ENCODE peak calls at places on chromosomes 12 and 14, in six cellular contexts. S is cardiac muscle cell, Y is transverse colon, U is HCT116, I is mucosa of descending colon, Z is brain microvascular endothelial cell. F is an unnamed sample.
A peak's percentile ranks its signal among the peaks of the same experiment; 100 is the strongest.

GRCh38 chr12:47744005-47744651 is 14.6 kb downstream of the RAPGEF3 start:
- DNase-seq in S (no peak), Z (no peak), U (peak; percentile 75), Y (peak; percentile 83), I (peak; percentile 92), F (no peak)

GRCh38 chr14:52283099-52283498 is 15.6 kb downstream of the PTGDR start:
- DNase-seq in Z (no peak), Y (no peak), I (no peak), S (no peak), U (no peak), F (no peak)

GRCh38 chr12:107442593-107442992 is 243.0 kb upstream of the PWP1 start:
- DNase-seq in U (no peak), S (peak; percentile 2), Z (no peak), Y (no peak), I (no peak), F (no peak)

GRCh38 chr12:52280319-52280795 is 5.9 kb downstream of the KRT86 start:
- DNase-seq in Y (peak; percentile 58), Z (peak; percentile 83), S (peak; percentile 97), I (peak; percentile 13), U (peak; percentile 93), F (no peak)

GRCh38 chr12:96047621-96048211 is 12.3 kb upstream of the LTA4H start:
- DNase-seq in Y (peak; percentile 21), I (peak; percentile 43), Z (no peak), U (peak; percentile 93), S (peak; percentile 63), F (no peak)

GRCh38 chr12:8692573-8692972 is 5.2 kb upstream of the RIMKLB start:
- DNase-seq in Z (peak; percentile 29), S (peak; percentile 71), U (no peak), Y (peak; percentile 45), I (peak; percentile 48), F (no peak)

GRCh38 chr14:89621009-89621421 is 204.0 kb upstream of the FOXN3 start:
- DNase-seq in I (no peak), S (no peak), Y (no peak), U (no peak), Z (no peak), F (peak; percentile 41)

GRCh38 chr12:5798242-5799015 is 146.6 kb downstream of the ANO2 start:
- DNase-seq in U (no peak), I (no peak), S (no peak), Y (no peak), Z (no peak), F (no peak)

GRCh38 chr14:100620437-100621100 is 33.4 kb upstream of the BEGAIN start:
- DNase-seq in S (no peak), U (no peak), I (no peak), Y (peak; percentile 5), Z (no peak), F (no peak)

DNA sequence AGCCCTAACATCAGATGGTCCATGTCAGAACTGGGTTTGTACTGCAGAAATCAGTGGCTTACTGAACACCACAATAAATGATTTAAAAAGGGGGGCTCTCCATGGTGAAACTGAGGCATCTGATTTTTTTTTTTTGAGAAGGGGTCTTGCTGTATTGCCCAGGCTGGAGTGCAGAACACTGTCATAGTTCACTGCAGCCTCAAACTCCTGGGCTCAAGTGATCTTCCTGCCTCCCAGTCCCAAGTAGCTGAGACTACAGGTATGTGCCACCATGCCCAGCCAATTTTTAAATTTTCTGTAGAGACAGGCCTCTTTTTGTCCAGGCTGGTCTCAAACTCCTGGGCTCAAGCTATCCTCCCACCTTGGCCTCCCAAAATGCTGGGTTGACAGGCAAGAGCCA is 57.4 kb downstream of the RFLNA start:
- DNase-seq in I (no peak), U (no peak), Y (no peak), Z (no peak), S (no peak), F (no peak)
- H3K36me3 ChIP-seq in I (no peaks in the 10 kb centered on the region), U (peaks cover 16% of the 10 kb centered on the region), Y (no peaks in the 10 kb centered on the region), Z (peaks cover 99% of the 10 kb centered on the region), S (peaks cover 33% of the 10 kb centered on the region), F (peaks cover 72% of the 10 kb centered on the region)

GRCh38 chr14:55160989-55161388 is 30.4 kb downstream of the DLGAP5 start:
- DNase-seq in S (peak; percentile 53), U (peak; percentile 6), I (no peak), Y (no peak), Z (no peak), F (no peak)
- TF ChIP-seq CTCF in S (peak; percentile 50), U (peak; percentile 72), I (peak; percentile 16), Y (peak; percentile 58), Z (peak; percentile 32), F (peak; percentile 32)

GRCh38 chr12:49564241-49565118 is 3.5 kb downstream of the MCRS1 start:
- DNase-seq in S (no peak), Z (no peak), U (no peak), Y (no peak), I (no peak), F (no peak)
- H3K36me3 ChIP-seq in S (peaks cover 28% of the 10 kb centered on the region), Z (peaks cover 46% of the 10 kb centered on the region), U (peaks cover 52% of the 10 kb centered on the region), Y (no peaks in the 10 kb centered on the region), I (peaks cover 10% of the 10 kb centered on the region), F (peaks cover 35% of the 10 kb centered on the region)

DNA sequence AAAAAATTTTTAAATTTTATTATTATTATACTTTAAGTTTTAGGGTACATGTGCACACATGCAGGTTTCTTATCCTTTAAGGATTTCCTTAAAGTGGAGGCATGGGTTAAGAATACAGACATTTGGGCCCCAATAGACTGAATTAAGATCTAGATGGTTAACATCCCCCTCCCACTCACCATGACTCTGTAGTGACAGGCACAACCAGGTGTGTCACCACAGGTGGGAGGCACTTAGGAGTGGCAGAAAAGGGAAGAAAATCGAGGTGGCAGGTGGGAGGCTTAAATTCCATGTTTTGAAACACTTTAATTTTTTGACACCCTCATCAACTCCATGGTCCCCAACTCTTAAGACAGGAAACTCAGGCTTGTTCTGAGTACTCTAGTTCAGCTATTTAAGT is 37.6 kb upstream of the GRIP1 start:
- DNase-seq in S (no peak), Z (no peak), I (no peak), Y (no peak), U (no peak), F (no peak)
- TF ChIP-seq CTCF in S (no peak), Z (no peak), I (no peak), Y (no peak), U (no peak), F (no peak)

GRCh38 chr14:105014631-105015030 is 6.3 kb downstream of the CDCA4 start:
- DNase-seq in S (no peak), Y (no peak), U (no peak), Z (no peak), I (no peak), F (no peak)
- H3K36me3 ChIP-seq in S (peaks cover 11% of the 10 kb centered on the region), Y (no peaks in the 10 kb centered on the region), U (peaks cover 40% of the 10 kb centered on the region), Z (peaks cover 17% of the 10 kb centered on the region), I (no peaks in the 10 kb centered on the region), F (peaks cover 18% of the 10 kb centered on the region)